ENCODE peak calls at places on chromosomes 1 and 21, in five cellular contexts. P is ascending aorta, J is HCT116, G is Peyer's patch, X is SJSA1. T is an unnamed sample.

GRCh38 chr1:12244078-12244477 is 14.2 kb downstream of the VPS13D start:
- DNase-seq in P (no peak), J (no peak), G (no peak), X (no peak), T (no peak)

GRCh38 chr1:204746838-204747442 is 61.4 kb upstream of the LRRN2 start:
- DNase-seq in P (no peak), J (peak; percentile 53), G (no peak), X (no peak), T (no peak)

GRCh38 chr21:44485254-44485793 is 30.0 kb downstream of the LRRC3 start:
- DNase-seq in P (no peak), J (peak; percentile 46), G (no peak), X (no peak), T (no peak)

GRCh38 chr1:222420621-222421020 is 127.3 kb downstream of the HHIPL2 start:
- DNase-seq in P (no peak), J (no peak), G (no peak), X (no peak), T (no peak)

GRCh38 chr1:30751830-30752650 is 5.5 kb downstream of the LAPTM5 start:
- DNase-seq in P (no peak), J (no peak), G (no peak), X (no peak), T (no peak)

GRCh38 chr1:231729541-231729940 is 103.0 kb downstream of the DISC1 start:
- DNase-seq in P (no peak), J (no peak), G (no peak), X (no peak), T (no peak)

GRCh38 chr1:226549094-226549936 is 751 bp downstream of the STUM start:
- DNase-seq in P (no peak), J (no peak), G (no peak), X (no peak), T (no peak)

GRCh38 chr1:26717066-26717465 is 21.3 kb downstream of the ARID1A start:
- DNase-seq in P (no peak), J (no peak), G (no peak), X (no peak), T (no peak)

GRCh38 chr21:41453198-41453597 is 27.2 kb downstream of the MX1 start:
- DNase-seq in P (no peak), J (no peak), G (no peak), X (no peak), T (no peak)

GRCh38 chr1:150121236-150121862 is 28.4 kb upstream of the PLEKHO1 start:
- DNase-seq in P (no peak), J (no peak), G (no peak), X (no peak), T (no peak)

GRCh38 chr1:33336580-33336979 is 15.7 kb upstream of the A3GALT2 start:
- DNase-seq in P (no peak), J (no peak), G (no peak), X (no peak), T (no peak)

GRCh38 chr1:33334081-33334552 is 13.2 kb upstream of the A3GALT2 start:
- DNase-seq in P (peak; percentile 43), J (no peak), G (no peak), X (no peak), T (no peak)

GRCh38 chr1:33332357-33332789 is 11.5 kb upstream of the A3GALT2 start:
- DNase-seq in P (no peak), J (no peak), G (no peak), X (no peak), T (no peak)

GRCh38 chr1:33332881-33333280 is 12.0 kb upstream of the A3GALT2 start:
- DNase-seq in P (no peak), J (no peak), G (no peak), X (no peak), T (no peak)

GRCh38 chr1:33335020-33335419 is 14.1 kb upstream of the A3GALT2 start:
- DNase-seq in P (no peak), J (no peak), G (no peak), X (no peak), T (no peak)
- H3K27ac ChIP-seq in P (peak overlapping the region; percentile 80), J (no peak overlapping the region), G (peak overlapping the region; percentile 13), X (no peak overlapping the region), T (no peak overlapping the region)

DNA sequence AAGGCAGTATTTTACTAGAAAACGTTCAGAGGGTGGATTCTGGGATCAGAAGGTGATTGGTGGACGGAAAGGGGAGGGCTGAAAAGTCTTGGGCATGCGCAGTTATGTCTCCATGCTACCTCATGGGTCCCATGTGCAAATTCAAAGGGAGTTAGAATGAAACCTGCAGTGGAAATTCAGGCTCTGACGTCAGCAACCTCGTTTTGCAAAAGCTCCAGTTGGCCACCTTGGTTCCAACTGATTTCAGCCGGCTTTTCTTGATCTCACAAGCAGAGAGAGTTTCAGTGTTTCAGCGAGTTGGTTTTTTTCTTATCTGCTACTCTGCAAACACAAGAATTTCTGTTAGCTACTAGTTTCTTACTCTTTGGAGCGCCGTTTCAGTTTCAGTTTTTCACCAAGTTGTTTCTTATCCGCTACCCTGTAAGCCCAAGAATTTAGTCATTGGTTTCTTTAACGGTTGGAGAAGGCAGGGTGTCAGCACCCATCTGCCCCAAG is 69.8 kb upstream of the PGBD5 start:
- DNase-seq in P (no peak), J (no peak), G (no peak), X (no peak), T (no peak)
- H3K4me3 ChIP-seq in P (no peak overlapping the region), J (no peak overlapping the region), G (no peak overlapping the region), X (no peak overlapping the region), T (peak overlapping the region; percentile 49)

GRCh38 chr21:34673006-34673405 is 4.2 kb downstream of the CLIC6 start:
- DNase-seq in P (no peak), J (no peak), G (no peak), X (no peak), T (no peak)
- H3K27me3 ChIP-seq in P (peaks cover 15% of the 10 kb centered on the region), J (no peaks in the 10 kb centered on the region), G (peaks cover 6% of the 10 kb centered on the region), X (peaks cover 23% of the 10 kb centered on the region), T (peaks cover 78% of the 10 kb centered on the region)

DNA sequence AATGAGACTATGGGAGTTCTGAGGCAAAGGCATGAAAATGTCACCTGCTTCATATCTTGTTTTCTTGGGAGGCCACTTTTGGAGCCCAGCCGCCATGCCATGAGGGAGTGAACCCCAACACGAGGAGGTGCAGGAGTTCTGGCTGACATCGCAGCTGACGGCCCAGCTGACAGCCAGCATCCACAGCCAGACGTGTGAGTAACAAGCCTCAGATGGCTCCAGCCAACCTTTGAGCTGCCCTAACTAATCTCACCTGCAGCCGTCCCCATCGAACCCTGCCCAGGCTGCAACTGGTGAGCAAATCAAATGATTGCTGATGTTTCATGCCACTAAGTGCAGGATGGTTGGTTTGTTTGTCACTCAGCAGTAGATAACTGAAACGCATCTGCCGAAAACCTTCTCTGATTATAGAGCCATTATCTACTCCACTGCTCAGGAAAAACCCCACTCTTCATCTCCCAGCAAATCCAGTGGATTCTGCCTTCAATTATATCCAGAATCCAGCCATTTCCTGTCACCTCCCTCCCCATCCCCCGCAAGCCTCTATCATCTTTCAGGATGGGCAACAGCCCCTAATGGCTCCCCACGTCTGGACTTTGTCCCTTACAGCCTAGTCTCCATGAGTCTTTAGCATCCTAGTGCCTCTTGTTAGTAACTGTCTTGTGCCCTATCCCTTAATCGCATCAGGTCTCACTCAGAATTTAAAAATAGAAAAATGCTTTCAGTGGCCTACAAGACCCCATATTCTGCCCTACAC is 18.5 kb upstream of the RAB4A start:
- DNase-seq in P (no peak), J (no peak), G (no peak), X (no peak), T (no peak)
- H3K27ac ChIP-seq in P (no peak overlapping the region), J (peak overlapping the region; percentile 12), G (peak overlapping the region; percentile 34), X (no peak overlapping the region), T (no peak overlapping the region)

GRCh38 chr1:159014003-159014571 is 4.4 kb downstream of the IFI16 start:
- DNase-seq in P (no peak), J (no peak), G (no peak), X (no peak), T (no peak)

GRCh38 chr1:159015440-159015909 is 5.8 kb downstream of the IFI16 start:
- DNase-seq in P (peak; percentile 30), J (no peak), G (no peak), X (peak; percentile 80), T (peak; percentile 74)

GRCh38 chr1:159012495-159012894 is 2.8 kb downstream of the IFI16 start:
- DNase-seq in P (no peak), J (no peak), G (no peak), X (no peak), T (no peak)

GRCh38 chr1:159011701-159012100 is 2.0 kb downstream of the IFI16 start:
- DNase-seq in P (no peak), J (no peak), G (no peak), X (no peak), T (no peak)

GRCh38 chr1:159014851-159015250 is 5.1 kb downstream of the IFI16 start:
- DNase-seq in P (no peak), J (no peak), G (no peak), X (no peak), T (no peak)
- H3K4me3 ChIP-seq in P (no peak overlapping the region), J (no peak overlapping the region), G (no peak overlapping the region), X (no peak overlapping the region), T (no peak overlapping the region)

DNA sequence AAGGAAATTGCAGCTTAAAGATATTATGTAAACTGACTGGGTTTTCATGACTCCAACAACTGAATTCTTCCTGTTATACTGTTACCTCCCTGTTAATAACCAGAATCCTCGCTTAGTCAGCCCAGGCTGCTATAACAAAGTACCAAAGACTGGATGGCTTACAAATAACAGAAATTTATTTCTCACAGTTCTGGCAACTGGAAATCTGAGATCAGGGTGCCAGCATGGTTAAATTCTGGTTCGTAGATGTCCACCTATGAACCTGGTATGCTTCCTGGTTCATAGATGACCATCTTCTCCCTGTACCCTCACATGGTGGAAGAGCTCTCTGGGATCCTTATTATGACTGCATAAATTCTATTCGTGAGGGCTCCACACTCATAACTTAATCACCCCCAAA is 8.1 kb upstream of the TCHHL1 start:
- DNase-seq in P (no peak), J (no peak), G (no peak), X (no peak), T (no peak)
- H3K27me3 ChIP-seq in P (no peaks in the 10 kb centered on the region), J (no peaks in the 10 kb centered on the region), G (no peaks in the 10 kb centered on the region), X (peaks cover 37% of the 10 kb centered on the region), T (no peaks in the 10 kb centered on the region)

DNA sequence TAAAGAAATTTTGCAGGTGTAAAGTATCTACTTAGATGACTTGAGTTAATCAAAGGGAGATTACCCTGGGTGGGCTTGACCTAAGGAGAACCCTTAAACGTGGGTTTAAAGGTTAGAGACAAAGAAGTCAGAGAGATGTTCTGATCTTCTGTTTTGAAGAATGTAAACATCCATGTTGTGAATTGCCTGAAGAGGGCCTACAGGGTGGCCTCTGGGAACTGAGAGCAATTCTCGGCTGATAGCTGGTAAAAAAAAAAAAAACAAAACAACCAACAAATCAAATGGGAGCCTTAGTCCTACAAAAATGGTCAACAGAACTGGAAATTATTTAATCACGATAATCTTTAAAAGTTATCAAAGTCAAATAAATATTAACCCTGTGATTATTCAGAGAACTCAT is 89.4 kb upstream of the BCL10 start:
- DNase-seq in P (no peak), J (no peak), G (no peak), X (peak; percentile 57), T (no peak)
- H3K27ac ChIP-seq in P (peak overlapping the region; percentile 19), J (no peak overlapping the region), G (no peak overlapping the region), X (peak overlapping the region; percentile 98), T (no peak overlapping the region)

GRCh38 chr1:72623299-72623708 is 341.0 kb upstream of the NEGR1 start:
- DNase-seq in P (no peak), J (no peak), G (no peak), X (no peak), T (peak; percentile 11)
- H3K4me3 ChIP-seq in P (peak overlapping the region; percentile 53), J (no peak overlapping the region), G (peak overlapping the region; percentile 18), X (no peak overlapping the region), T (no peak overlapping the region)